ENCODE peak calls at places on chromosome 11, in four cellular contexts. R is endothelial cell of umbilical vein, A is GM12891, J is stomach. T is an unnamed sample.

GRCh38 chr11:36037031-36037430 is 93.2 kb downstream of the LDLRAD3 start:
- DNase-seq in R (peak), A (no peak), J (no peak), T (peak)

GRCh38 chr11:36684840-36685800 is 87.1 kb upstream of the RAG2 start:
- DNase-seq in R (no peak), A (no peak), J (no peak), T (no peak)

GRCh38 chr11:82406611-82407010 is 327.1 kb downstream of the FAM181B start:
- DNase-seq in R (no peak), A (no peak), J (no peak), T (no peak)

GRCh38 chr11:8739309-8739793 is 56.8 kb downstream of the RPL27A start:
- DNase-seq in R (no peak), A (no peak), J (no peak), T (no peak)

GRCh38 chr11:86629070-86629706 is 43.2 kb downstream of the ME3 start:
- DNase-seq in R (no peak), A (no peak), J (no peak), T (no peak)

GRCh38 chr11:2096919-2097301 is 42.3 kb downstream of the IGF2 start:
- DNase-seq in R (no peak), A (no peak), J (no peak), T (no peak)

GRCh38 chr11:118851970-118852369 is 31.7 kb upstream of the CXCR5 start:
- DNase-seq in R (no peak), A (peak), J (no peak), T (no peak)

GRCh38 chr11:130023204-130023603 is 20.6 kb upstream of the PRDM10 start:
- DNase-seq in R (peak), A (peak), J (no peak), T (no peak)

GRCh38 chr11:57787920-57788716 is 26.5 kb downstream of the CTNND1 start:
- DNase-seq in R (no peak), A (peak), J (no peak), T (peak)

GRCh38 chr11:86473991-86474833 is 99.5 kb downstream of the CCDC81 start:
- DNase-seq in R (peak), A (no peak), J (no peak), T (no peak)

GRCh38 chr11:73227571-73228211 is 9.6 kb downstream of the P2RY2 start:
- DNase-seq in R (no peak), A (no peak), J (peak), T (peak)

GRCh38 chr11:1055990-1056771 is 18.5 kb upstream of the MUC2 start:
- DNase-seq in R (no peak), A (no peak), J (no peak), T (peak)

GRCh38 chr11:33067294-33067693 is 27.9 kb downstream of the TCP11L1 start:
- DNase-seq in R (no peak), A (no peak), J (no peak), T (no peak)

GRCh38 chr11:63614136-63614664 is at the start of gene PLAAT3:
- DNase-seq in R (peak), A (peak), J (peak), T (peak)

GRCh38 chr11:104917259-104918112 is 19.2 kb upstream of the CASP12 start:
- DNase-seq in R (peak), A (no peak), J (no peak), T (no peak)

GRCh38 chr11:91970604-91971003 is 254.0 kb upstream of the FAT3 start:
- DNase-seq in R (no peak), A (no peak), J (no peak), T (no peak)

DNA sequence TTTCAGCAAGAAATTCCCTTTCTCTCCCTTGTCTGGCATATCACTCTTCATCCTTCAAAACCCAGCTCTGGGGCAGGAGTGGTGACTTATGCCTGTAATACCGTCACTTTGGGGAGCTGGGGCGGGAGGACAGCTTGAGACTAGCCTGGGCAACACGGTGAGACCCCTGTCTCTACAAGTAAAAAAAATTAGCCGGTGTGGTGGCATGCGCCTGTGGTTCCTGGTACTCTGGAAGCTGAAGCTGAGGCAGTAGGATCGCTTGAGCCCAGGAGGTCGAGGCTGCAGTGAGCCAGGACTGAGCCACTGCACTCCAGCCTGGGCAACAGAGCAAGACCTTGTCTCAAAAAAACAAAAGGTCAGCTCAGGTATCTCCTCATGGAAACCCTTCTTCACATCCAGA is 1.4 kb upstream of the RCE1 start:
- DNase-seq in R (no peak), A (no peak), J (no peak), T (peak)
- TF ChIP-seq POLR2A in R (no peak), A (no peak), J (no peak), T (no peak)

DNA sequence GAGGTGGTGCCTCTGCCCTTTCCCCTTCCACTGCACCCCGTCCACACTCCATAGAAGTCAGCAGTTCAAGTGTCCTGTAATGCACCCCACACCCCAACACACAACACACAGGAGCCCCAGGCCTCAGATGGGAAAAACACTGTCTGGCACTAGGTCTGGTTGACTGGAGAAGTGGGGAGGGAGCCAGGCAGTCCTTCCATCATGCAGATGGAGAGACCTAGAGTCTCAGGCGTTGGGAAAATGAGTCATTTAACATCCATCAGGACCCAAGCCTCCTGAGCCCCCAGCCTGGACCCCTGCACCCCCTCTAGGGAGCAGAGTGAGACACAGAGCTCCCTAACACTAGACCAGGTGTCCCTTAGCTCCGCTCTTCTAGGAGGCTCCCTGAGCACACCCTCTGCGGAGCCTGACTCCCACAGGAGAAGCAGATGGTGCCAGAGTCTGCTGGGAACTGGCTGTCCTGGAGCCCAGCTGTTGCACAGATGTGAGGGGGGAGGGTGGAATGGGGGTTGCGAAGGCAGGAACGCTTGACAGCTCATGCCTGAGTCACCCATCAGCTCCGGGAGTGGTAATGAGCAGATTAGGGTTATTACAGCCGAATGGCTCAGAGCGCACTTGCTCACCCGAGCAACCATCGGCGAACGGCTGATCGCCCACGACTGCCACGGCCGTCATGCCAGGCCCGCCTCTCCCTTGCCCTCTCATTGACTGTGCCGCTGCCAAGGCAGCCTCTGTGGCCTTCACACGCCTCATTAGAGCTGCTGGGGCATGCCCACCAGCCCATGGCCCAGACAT is 22.1 kb upstream of the SYT7 start:
- DNase-seq in R (no peak), A (no peak), J (peak), T (no peak)
- TF ChIP-seq POLR2AphosphoS5 in R (no peak), A (no peak), J (no peak), T (peak)

GRCh38 chr11:77108436-77108835 is 5.8 kb downstream of the OMP start:
- DNase-seq in R (no peak), A (no peak), J (no peak), T (no peak)
- TF ChIP-seq POLR2A in R (no peak), A (no peak), J (no peak), T (no peak)

DNA sequence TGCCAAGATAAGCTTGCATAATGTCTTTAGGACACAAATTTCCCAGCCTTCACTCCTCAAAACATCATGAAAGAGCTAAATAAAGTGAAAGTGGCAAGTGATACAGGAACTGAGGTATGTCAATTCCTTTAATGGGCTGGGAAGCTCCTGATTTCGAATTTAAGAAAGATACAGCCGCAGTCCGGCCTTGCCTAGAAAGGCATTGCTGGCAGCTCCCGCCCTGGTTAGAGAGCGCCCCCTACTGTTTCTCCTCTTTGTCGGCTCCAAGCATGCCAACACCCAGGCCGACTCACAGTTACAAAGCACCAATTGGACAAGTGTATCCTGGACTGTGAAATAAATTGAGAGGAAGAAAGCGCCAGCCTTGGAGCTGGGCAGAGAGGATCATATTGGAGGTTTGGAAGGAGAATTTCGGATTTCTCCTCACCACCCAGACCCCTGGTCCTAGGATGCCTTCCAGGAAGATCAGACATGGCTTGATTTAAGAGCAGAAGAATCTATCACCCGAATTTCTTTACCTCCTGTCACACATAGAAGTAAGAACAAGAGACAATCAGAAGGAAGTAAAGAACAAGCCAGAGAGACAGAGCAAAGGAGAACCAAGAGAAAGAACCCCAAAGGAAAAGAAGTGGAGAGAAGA is 84.0 kb downstream of the FAM76B start:
- DNase-seq in R (peak), A (no peak), J (peak), T (peak)
- TF ChIP-seq POLR2AphosphoS5 in R (no peak), A (no peak), J (no peak), T (peak)

DNA sequence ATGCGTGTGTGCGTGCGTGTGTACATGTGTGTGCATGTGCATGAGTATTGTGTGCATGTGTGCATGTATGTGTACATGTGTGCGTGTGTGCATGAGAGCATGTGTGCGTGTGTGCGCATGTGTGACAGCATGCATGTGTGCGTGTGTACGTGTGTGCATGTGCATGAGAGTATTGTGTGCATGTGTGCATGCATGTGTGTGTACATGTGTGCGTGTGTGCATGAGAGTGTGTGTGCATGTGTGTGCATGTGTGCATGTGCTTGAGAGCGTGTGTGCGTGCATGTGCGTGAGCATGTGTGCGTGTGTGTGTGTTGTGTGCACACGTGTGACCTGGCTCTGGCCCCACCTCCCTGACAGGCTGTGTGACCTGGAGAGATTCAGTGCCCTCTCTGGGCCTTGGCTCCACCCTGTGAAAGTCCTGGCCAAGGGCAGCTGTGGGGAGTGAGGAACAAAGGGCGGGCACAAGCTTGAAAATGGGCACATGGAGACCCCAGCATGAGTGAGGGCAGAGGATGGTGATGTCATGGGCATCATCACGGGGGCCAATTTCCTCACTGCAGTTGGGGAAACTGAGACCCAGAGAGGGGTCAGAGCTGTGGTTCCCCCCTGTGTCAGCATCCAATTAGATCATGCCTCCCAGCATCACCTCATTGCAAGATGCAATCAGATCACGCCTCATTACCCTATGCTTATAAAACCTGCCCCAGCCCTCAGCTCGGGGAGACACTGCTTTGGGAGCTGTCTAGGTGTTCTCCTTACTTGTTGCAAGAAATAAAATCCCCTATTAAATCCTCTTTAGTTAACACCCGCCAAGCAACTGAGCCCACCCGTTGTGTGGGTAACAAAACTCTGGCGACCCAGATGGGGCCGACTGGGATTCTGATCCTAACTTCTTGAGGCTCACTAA is 643 bp downstream of the ACY3 start:
- DNase-seq in R (no peak), A (no peak), J (no peak), T (no peak)
- TF ChIP-seq POLR2A in R (no peak), A (no peak), J (no peak), T (no peak)

T was measured in breast epithelium.